ENCODE peak calls at places on chromosomes 6 and 20, in four cellular contexts. B is breast epithelium, H is gastrocnemius medialis, P is body of pancreas. I is an unnamed sample. For H3K4me1, the result is how much of the 10 kb centered on the place peaks cover.

GRCh38 chr20:53162251-53162835 is 190.2 kb downstream of the TSHZ2 start:
- DNase-seq in H (peak), B (peak), P (peak), I (no peak)

GRCh38 chr6:44678252-44678935 is 290.9 kb downstream of the CDC5L start:
- DNase-seq in H (no peak), B (no peak), P (no peak), I (no peak)

GRCh38 chr6:44742201-44742600 is 354.7 kb downstream of the CDC5L start:
- DNase-seq in H (no peak), B (no peak), P (no peak), I (no peak)

GRCh38 chr6:38579010-38579628 is 60.6 kb downstream of the BTBD9 start:
- DNase-seq in P (no peak), B (no peak), H (no peak), I (no peak)

GRCh38 chr6:31037692-31038091 is 27.4 kb downstream of the MUC22 start:
- DNase-seq in H (peak), P (no peak), B (no peak), I (no peak)

GRCh38 chr6:9401936-9402335 is 966.6 kb upstream of the SLC35B3 start:
- DNase-seq in P (no peak), H (no peak), B (no peak), I (no peak)

GRCh38 chr6:69064226-69064625 is 429.1 kb downstream of the ADGRB3 start:
- DNase-seq in B (no peak), P (no peak), H (no peak), I (no peak)

GRCh38 chr6:167485186-167485978 is 160.5 kb downstream of the TTLL2 start:
- DNase-seq in B (no peak), H (no peak), P (no peak), I (no peak)

GRCh38 chr6:105099371-105099770 is 80.4 kb downstream of the POPDC3 start:
- DNase-seq in H (no peak), P (no peak), B (no peak), I (no peak)

GRCh38 chr6:157380458-157380778 is 572 bp upstream of the ZDHHC14 start:
- DNase-seq in B (no peak), H (no peak), P (no peak), I (no peak)

GRCh38 chr6:40881501-40881900 is 157.5 kb downstream of the UNC5CL start:
- DNase-seq in B (no peak), P (no peak), H (no peak), I (no peak)

GRCh38 chr6:140208286-140208685 is 833.8 kb upstream of the CITED2 start:
- DNase-seq in B (no peak), P (no peak), H (no peak), I (no peak)

GRCh38 chr6:116530436-116530835 is 15.0 kb downstream of the TRAPPC3L start:
- DNase-seq in P (no peak), B (no peak), H (no peak), I (no peak)

GRCh38 chr20:61561111-61561830 is 309.2 kb downstream of the CDH4 start:
- DNase-seq in B (no peak), H (no peak), P (no peak), I (no peak)

GRCh38 chr6:133051264-133051663 is 189.9 kb upstream of the EYA4 start:
- DNase-seq in H (no peak), B (no peak), P (no peak), I (no peak)

GRCh38 chr6:150766201-150766997 is 99.1 kb upstream of the MTHFD1L start:
- DNase-seq in H (no peak), P (no peak), B (no peak), I (no peak)

GRCh38 chr6:89007209-89008001 is 44.0 kb upstream of the RNGTT start:
- DNase-seq in H (no peak), P (no peak), B (no peak), I (no peak)

GRCh38 chr6:6588064-6588923 is at the start of gene LY86:
- DNase-seq in H (no peak), B (no peak), P (no peak), I (no peak)

GRCh38 chr6:163460307-163460782 is 45.8 kb downstream of the QKI start:
- DNase-seq in P (no peak), H (no peak), B (no peak), I (no peak)

GRCh38 chr20:57656252-57656820 is 36.1 kb upstream of the ZBP1 start:
- DNase-seq in B (no peak), P (peak), H (peak), I (no peak)

GRCh38 chr20:330233-331149 is 5.1 kb downstream of the SOX12 start:
- DNase-seq in P (peak), H (no peak), B (no peak), I (no peak)

GRCh38 chr6:169530762-169531143 is 171.1 kb downstream of the WDR27 start:
- DNase-seq in P (no peak), B (no peak), H (no peak), I (no peak)

GRCh38 chr20:2599265-2600060 is 53.0 kb upstream of the NOP56 start:
- DNase-seq in P (no peak), H (no peak), B (no peak), I (no peak)

GRCh38 chr6:136347847-136348246 is 58.2 kb upstream of the BCLAF1 start:
- DNase-seq in P (no peak), B (no peak), H (no peak), I (no peak)

GRCh38 chr20:32685541-32686529 is 12.1 kb upstream of the C20orf203 start:
- DNase-seq in B (no peak), P (no peak), H (no peak), I (no peak)

GRCh38 chr6:113461153-113461897 is 395.8 kb upstream of the MARCKS start:
- DNase-seq in H (no peak), P (no peak), B (no peak), I (no peak)

GRCh38 chr20:49431345-49431744 is 51.1 kb downstream of the KCNB1 start:
- DNase-seq in H (no peak), B (no peak), P (no peak), I (no peak)

GRCh38 chr20:38623061-38623460 is 21.5 kb downstream of the ARHGAP40 start:
- DNase-seq in P (no peak), H (no peak), B (no peak), I (no peak)

GRCh38 chr6:152096863-152097496 is 289.5 kb downstream of the ESR1 start:
- DNase-seq in H (no peak), B (no peak), P (no peak), I (no peak)

GRCh38 chr6:6920984-6921313 is 186.8 kb upstream of the RREB1 start:
- DNase-seq in P (peak), B (no peak), H (peak), I (no peak)

GRCh38 chr20:32062776-32063170 is 10.7 kb downstream of the HCK start:
- DNase-seq in B (peak), P (no peak), H (peak), I (no peak)

GRCh38 chr6:28816909-28817807 is 106.6 kb downstream of the TRIM27 start:
- DNase-seq in P (no peak), H (no peak), B (no peak), I (no peak)

GRCh38 chr20:10427060-10427692 is 6.8 kb downstream of the MKKS start:
- DNase-seq in H (no peak), P (peak), B (no peak), I (no peak)

GRCh38 chr6:151550618-151551017 is 56.8 kb downstream of the CCDC170 start:
- DNase-seq in B (no peak), P (no peak), H (no peak), I (no peak)

GRCh38 chr6:131694832-131695426 is 6.3 kb downstream of the OR2A4 start:
- DNase-seq in B (no peak), P (peak), H (peak), I (no peak)

GRCh38 chr6:11604836-11605506 is 67.4 kb downstream of the TMEM170B start:
- DNase-seq in B (no peak), H (peak), P (no peak), I (no peak)

GRCh38 chr20:5171790-5172164 is 45.0 kb downstream of the CDS2 start:
- DNase-seq in H (no peak), P (no peak), B (no peak), I (no peak)

GRCh38 chr20:5171074-5171789 is 44.4 kb downstream of the CDS2 start:
- DNase-seq in B (no peak), H (no peak), P (no peak), I (no peak)

GRCh38 chr20:5172167-5172586 is 45.4 kb downstream of the CDS2 start:
- DNase-seq in B (no peak), P (no peak), H (no peak), I (no peak)

GRCh38 chr20:5173763-5174162 is 47.0 kb downstream of the CDS2 start:
- DNase-seq in P (no peak), H (no peak), B (no peak), I (no peak)

DNA sequence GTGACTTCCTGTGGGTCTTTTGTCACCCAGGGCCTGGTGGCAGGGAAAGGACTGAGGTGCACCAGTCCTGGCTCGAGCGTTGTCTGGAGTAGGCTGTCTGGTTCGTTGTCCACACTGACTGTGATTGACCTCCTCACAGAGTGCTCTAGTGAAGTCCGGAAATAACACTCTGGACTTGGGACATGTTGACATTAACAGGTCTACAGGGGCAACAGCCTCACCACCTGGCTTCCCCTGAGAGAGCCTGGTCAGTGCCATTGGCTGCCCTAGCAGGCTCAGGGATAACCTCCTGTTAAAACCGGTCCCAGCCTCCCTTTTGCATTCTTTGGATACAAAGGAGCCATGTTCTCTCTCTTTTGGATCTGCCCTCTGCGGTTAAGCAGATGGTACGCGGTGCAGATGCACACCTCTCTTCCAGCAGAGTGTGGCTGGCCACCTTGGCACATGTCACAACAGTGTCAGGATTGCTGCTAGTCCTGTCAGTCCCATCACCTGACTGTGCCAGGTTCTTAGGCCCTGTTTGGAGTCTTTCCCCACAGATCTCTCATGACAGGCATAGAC is 46.2 kb downstream of the CDS2 start:
- DNase-seq in P (no peak), B (no peak), H (no peak), I (no peak)
- H3K4me1 ChIP-seq in P (under half), B (under half), H (half or more), I (under half)

GRCh38 chr6:17470953-17471335 is 77.5 kb downstream of the CAP2 start:
- DNase-seq in B (no peak), P (no peak), H (peak), I (no peak)
- H3K4me3 ChIP-seq in B (no peak), P (no peak), H (no peak), I (no peak)

GRCh38 chr6:42390228-42390934 is 61.3 kb downstream of the TRERF1 start:
- DNase-seq in P (no peak), H (no peak), B (no peak), I (no peak)
- TF ChIP-seq POLR2A in P (no peak), H (no peak), B (no peak), I (peak)

GRCh38 chr20:63007472-63007721 is 633 bp upstream of the BHLHE23 start:
- DNase-seq in H (no peak), P (no peak), B (no peak), I (no peak)

GRCh38 chr20:63008541-63009043 is 1.8 kb upstream of the BHLHE23 start:
- DNase-seq in H (no peak), B (no peak), P (no peak), I (no peak)

GRCh38 chr20:63006611-63007471 is at the start of gene BHLHE23:
- DNase-seq in P (no peak), B (no peak), H (no peak), I (no peak)

GRCh38 chr20:63009044-63009961 is 2.5 kb upstream of the BHLHE23 start:
- DNase-seq in B (peak), P (peak), H (peak), I (no peak)

DNA sequence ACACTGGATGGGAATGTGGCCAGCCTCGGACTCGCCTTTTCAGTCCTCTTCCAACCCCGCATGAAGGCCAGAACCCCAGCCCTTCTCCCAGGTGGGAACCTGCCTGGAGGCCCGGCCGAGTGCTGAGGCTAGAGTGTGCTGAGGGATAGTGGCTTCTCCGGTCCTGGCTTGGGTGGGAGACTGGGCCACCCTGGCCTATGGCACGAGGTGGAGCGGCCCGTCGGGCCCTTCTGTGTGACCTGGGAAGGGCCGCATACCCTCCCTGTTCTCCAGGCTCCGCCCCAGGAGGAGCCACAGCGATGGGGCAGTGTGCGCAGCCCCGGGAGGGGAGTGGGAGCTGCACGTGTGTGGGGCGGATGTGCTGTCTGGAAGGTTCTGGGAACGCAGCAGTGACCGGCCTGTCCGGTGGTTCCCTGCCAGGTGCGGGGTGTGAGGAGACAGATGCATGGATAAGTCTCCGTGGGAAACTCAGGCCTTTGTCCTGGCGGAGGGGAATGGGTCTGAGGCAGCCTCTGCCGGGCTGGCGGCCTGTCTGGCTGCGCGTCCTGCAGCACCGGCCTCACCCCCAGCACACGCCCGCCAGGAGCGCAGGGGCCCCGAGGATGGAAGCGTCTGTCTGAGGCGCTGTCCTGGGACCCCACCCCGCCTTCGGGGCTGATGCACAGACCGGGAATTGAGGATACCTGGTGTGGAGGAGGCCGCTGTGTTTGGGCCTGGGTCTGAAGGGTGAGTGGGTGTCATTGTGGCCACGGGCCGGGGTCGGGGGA is 1.1 kb upstream of the BHLHE23 start:
- DNase-seq in P (no peak), H (no peak), B (no peak), I (no peak)
- H3K4me1 ChIP-seq in P (under half), H (under half), B (under half), I (half or more)

GRCh38 chr6:107656381-107656780 is 166.5 kb downstream of the SOBP start:
- DNase-seq in H (no peak), P (no peak), B (no peak), I (no peak)

GRCh38 chr6:107657373-107657754 is 166.7 kb downstream of the SCML4 start:
- DNase-seq in B (no peak), P (no peak), H (no peak), I (no peak)

GRCh38 chr6:107658920-107659879 is 164.9 kb downstream of the SCML4 start:
- DNase-seq in P (no peak), B (no peak), H (no peak), I (no peak)

GRCh38 chr6:107656883-107657282 is 167.0 kb downstream of the SOBP start:
- DNase-seq in P (no peak), B (no peak), H (no peak), I (no peak)

DNA sequence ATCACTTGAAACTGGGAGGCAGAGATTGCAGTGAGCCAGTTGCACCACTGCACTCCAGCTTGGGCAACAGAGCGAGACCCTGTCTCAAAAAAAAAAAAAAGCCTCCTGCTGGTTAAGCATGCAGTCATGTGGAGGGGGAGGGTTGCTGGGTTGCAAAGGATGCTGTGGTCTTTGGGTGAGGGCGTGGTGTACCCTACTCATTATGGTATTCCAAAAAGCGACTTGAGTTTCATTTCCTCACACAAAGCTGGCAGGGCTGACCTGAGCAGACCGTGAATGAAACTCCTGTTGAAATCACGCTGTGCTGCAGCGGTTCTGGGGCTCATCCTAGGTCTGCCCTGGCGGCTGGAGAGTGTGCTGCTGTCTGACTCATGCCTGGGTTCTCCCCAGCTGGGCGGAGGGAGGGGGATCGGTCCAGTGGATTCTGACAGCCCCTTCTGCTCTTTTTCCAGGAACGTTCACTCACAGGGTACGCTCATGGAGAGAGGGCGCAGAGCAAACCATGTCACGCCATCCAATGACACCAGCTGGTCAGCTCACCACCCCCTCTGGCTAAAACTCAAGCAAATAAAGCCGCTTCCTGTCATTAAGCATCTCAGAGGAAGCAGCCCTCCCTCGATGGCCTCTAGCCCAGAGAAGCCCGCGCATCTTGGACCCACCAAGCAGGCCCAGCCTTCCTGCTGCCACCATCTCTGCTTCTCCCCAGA is 166.2 kb downstream of the SCML4 start:
- DNase-seq in H (peak), B (no peak), P (no peak), I (peak)
- H3K4me3 ChIP-seq in H (no peak), B (peak), P (no peak), I (no peak)

GRCh38 chr6:137903933-137904821 is 37.1 kb downstream of the TNFAIP3 start:
- DNase-seq in B (no peak), P (no peak), H (no peak), I (no peak)
- TF ChIP-seq POLR2A in B (no peak), P (no peak), H (no peak), I (no peak)

GRCh38 chr6:33696538-33697518 is 14.7 kb downstream of the UQCC2 start:
- DNase-seq in H (no peak), B (no peak), P (no peak), I (no peak)
- H3K4me1 ChIP-seq in H (half or more), B (under half), P (under half), I (half or more)

I was measured in esophagus squamous epithelium.